ENCODE peak calls at places on chromosome 20, in ten cellular contexts. One of them, this sample, is unnamed.

GRCh38 chr20:62651285-62652021 is 9.2 kb downstream of the SLCO4A1 start:
- DNase-seq in H9: no peak
- DNase-seq in CD14-positive monocyte: peak; percentile 67
- DNase-seq in gastrocnemius medialis: no peak
- DNase-seq in right atrium auricular region: no peak
- DNase-seq in epithelial cell of esophagus: peak; percentile 9
- DNase-seq in GM23338: peak; percentile 39
- DNase-seq in fibroblast of the aortic adventitia: no peak
- DNase-seq in pancreas: no peak
- DNase-seq in SK-N-SH: peak; percentile 92
- DNase-seq in this sample: peak; percentile 36

GRCh38 chr20:18388860-18389259 is 78.0 kb downstream of the DZANK1 start:
- DNase-seq in H9: no peak
- DNase-seq in SK-N-SH: no peak
- DNase-seq in CD14-positive monocyte: no peak
- DNase-seq in epithelial cell of esophagus: peak; percentile 43
- DNase-seq in pancreas: no peak
- DNase-seq in gastrocnemius medialis: no peak
- DNase-seq in fibroblast of the aortic adventitia: peak; percentile 50
- DNase-seq in GM23338: no peak
- DNase-seq in right atrium auricular region: no peak
- DNase-seq in this sample: peak; percentile 69

GRCh38 chr20:59939879-59940128 is 301 bp downstream of the PPP1R3D start:
- DNase-seq in right atrium auricular region: no peak
- DNase-seq in H9: no peak
- DNase-seq in CD14-positive monocyte: no peak
- DNase-seq in SK-N-SH: peak; percentile 67
- DNase-seq in epithelial cell of esophagus: no peak
- DNase-seq in pancreas: no peak
- DNase-seq in gastrocnemius medialis: no peak
- DNase-seq in GM23338: no peak
- DNase-seq in fibroblast of the aortic adventitia: no peak
- DNase-seq in this sample: no peak

GRCh38 chr20:49668181-49668877 is 45.3 kb downstream of the B4GALT5 start:
- DNase-seq in GM23338: no peak
- DNase-seq in pancreas: no peak
- DNase-seq in SK-N-SH: no peak
- DNase-seq in gastrocnemius medialis: no peak
- DNase-seq in right atrium auricular region: no peak
- DNase-seq in epithelial cell of esophagus: no peak
- DNase-seq in CD14-positive monocyte: peak; percentile 76
- DNase-seq in H9: no peak
- DNase-seq in fibroblast of the aortic adventitia: no peak
- DNase-seq in this sample: no peak

GRCh38 chr20:57117296-57117695 is 149.1 kb downstream of the BMP7 start:
- DNase-seq in SK-N-SH: no peak
- DNase-seq in CD14-positive monocyte: no peak
- DNase-seq in epithelial cell of esophagus: no peak
- DNase-seq in fibroblast of the aortic adventitia: no peak
- DNase-seq in pancreas: no peak
- DNase-seq in gastrocnemius medialis: no peak
- DNase-seq in GM23338: peak; percentile 25
- DNase-seq in H9: peak; percentile 83
- DNase-seq in right atrium auricular region: no peak
- DNase-seq in this sample: no peak

GRCh38 chr20:25195962-25196700 is 619 bp downstream of the ENTPD6 start:
- DNase-seq in GM23338: peak; percentile 68
- DNase-seq in epithelial cell of esophagus: peak; percentile 67
- DNase-seq in H9: peak; percentile 52
- DNase-seq in pancreas: peak; percentile 57
- DNase-seq in CD14-positive monocyte: no peak
- DNase-seq in gastrocnemius medialis: no peak
- DNase-seq in SK-N-SH: no peak
- DNase-seq in right atrium auricular region: no peak
- DNase-seq in fibroblast of the aortic adventitia: no peak
- DNase-seq in this sample: peak; percentile 35

GRCh38 chr20:38680492-38681118 is 43.7 kb upstream of the SLC32A1 start:
- DNase-seq in pancreas: no peak
- DNase-seq in epithelial cell of esophagus: peak; percentile 55
- DNase-seq in SK-N-SH: no peak
- DNase-seq in H9: peak; percentile 74
- DNase-seq in right atrium auricular region: no peak
- DNase-seq in gastrocnemius medialis: no peak
- DNase-seq in GM23338: peak; percentile 78
- DNase-seq in fibroblast of the aortic adventitia: peak; percentile 39
- DNase-seq in CD14-positive monocyte: no peak
- DNase-seq in this sample: peak; percentile 65

GRCh38 chr20:57330998-57331397 is 1.4 kb downstream of the SPO11 start:
- DNase-seq in epithelial cell of esophagus: no peak
- DNase-seq in pancreas: no peak
- DNase-seq in fibroblast of the aortic adventitia: peak; percentile 8
- DNase-seq in right atrium auricular region: no peak
- DNase-seq in CD14-positive monocyte: no peak
- DNase-seq in H9: no peak
- DNase-seq in GM23338: no peak
- DNase-seq in gastrocnemius medialis: no peak
- DNase-seq in SK-N-SH: no peak
- DNase-seq in this sample: no peak

GRCh38 chr20:49669601-49670189 is 44.0 kb downstream of the B4GALT5 start:
- DNase-seq in GM23338: no peak
- DNase-seq in SK-N-SH: no peak
- DNase-seq in fibroblast of the aortic adventitia: peak; percentile 50
- DNase-seq in epithelial cell of esophagus: no peak
- DNase-seq in CD14-positive monocyte: no peak
- DNase-seq in H9: no peak
- DNase-seq in pancreas: no peak
- DNase-seq in right atrium auricular region: no peak
- DNase-seq in gastrocnemius medialis: no peak
- DNase-seq in this sample: no peak

GRCh38 chr20:51456511-51457280 is 85.8 kb downstream of the NFATC2 start:
- DNase-seq in gastrocnemius medialis: peak; percentile 87
- DNase-seq in fibroblast of the aortic adventitia: peak; percentile 98
- DNase-seq in right atrium auricular region: peak; percentile 95
- DNase-seq in H9: peak; percentile 54
- DNase-seq in epithelial cell of esophagus: peak; percentile 97
- DNase-seq in SK-N-SH: peak; percentile 89
- DNase-seq in pancreas: peak; percentile 98
- DNase-seq in CD14-positive monocyte: no peak
- DNase-seq in GM23338: peak; percentile 35
- DNase-seq in this sample: peak; percentile 98

GRCh38 chr20:21701171-21701876 is 4.1 kb upstream of the PAX1 start:
- DNase-seq in fibroblast of the aortic adventitia: no peak
- DNase-seq in right atrium auricular region: no peak
- DNase-seq in H9: peak; percentile 73
- DNase-seq in CD14-positive monocyte: no peak
- DNase-seq in GM23338: peak; percentile 85
- DNase-seq in SK-N-SH: no peak
- DNase-seq in pancreas: no peak
- DNase-seq in gastrocnemius medialis: no peak
- DNase-seq in epithelial cell of esophagus: no peak
- DNase-seq in this sample: no peak

GRCh38 chr20:22312744-22313346 is 271.5 kb downstream of the FOXA2 start:
- DNase-seq in epithelial cell of esophagus: peak; percentile 68
- DNase-seq in fibroblast of the aortic adventitia: peak; percentile 61
- DNase-seq in right atrium auricular region: no peak
- DNase-seq in GM23338: peak; percentile 75
- DNase-seq in pancreas: peak; percentile 43
- DNase-seq in CD14-positive monocyte: no peak
- DNase-seq in gastrocnemius medialis: no peak
- DNase-seq in H9: no peak
- DNase-seq in SK-N-SH: peak; percentile 16
- DNase-seq in this sample: peak; percentile 49

GRCh38 chr20:33024609-33025317 is 6.7 kb upstream of the BPIFB6 start:
- DNase-seq in CD14-positive monocyte: no peak
- DNase-seq in GM23338: no peak
- DNase-seq in epithelial cell of esophagus: no peak
- DNase-seq in fibroblast of the aortic adventitia: no peak
- DNase-seq in right atrium auricular region: no peak
- DNase-seq in pancreas: no peak
- DNase-seq in H9: no peak
- DNase-seq in gastrocnemius medialis: no peak
- DNase-seq in SK-N-SH: no peak
- DNase-seq in this sample: no peak

GRCh38 chr20:6919792-6920468 is 152.4 kb downstream of the BMP2 start:
- DNase-seq in CD14-positive monocyte: no peak
- DNase-seq in H9: no peak
- DNase-seq in right atrium auricular region: no peak
- DNase-seq in pancreas: no peak
- DNase-seq in epithelial cell of esophagus: no peak
- DNase-seq in GM23338: no peak
- DNase-seq in gastrocnemius medialis: peak; percentile 2
- DNase-seq in SK-N-SH: no peak
- DNase-seq in fibroblast of the aortic adventitia: no peak
- DNase-seq in this sample: no peak

GRCh38 chr20:42985628-42986027 is 204.1 kb downstream of the PTPRT start:
- DNase-seq in pancreas: no peak
- DNase-seq in SK-N-SH: no peak
- DNase-seq in epithelial cell of esophagus: no peak
- DNase-seq in CD14-positive monocyte: no peak
- DNase-seq in H9: no peak
- DNase-seq in fibroblast of the aortic adventitia: no peak
- DNase-seq in GM23338: no peak
- DNase-seq in gastrocnemius medialis: no peak
- DNase-seq in right atrium auricular region: no peak
- DNase-seq in this sample: no peak
- TF ChIP-seq CTCF in pancreas: no peak
- TF ChIP-seq CTCF in SK-N-SH: no peak
- TF ChIP-seq CTCF in epithelial cell of esophagus: no peak
- TF ChIP-seq CTCF in CD14-positive monocyte: no peak
- TF ChIP-seq CTCF in H9: peak; percentile 63
- TF ChIP-seq CTCF in fibroblast of the aortic adventitia: no peak
- TF ChIP-seq CTCF in GM23338: no peak
- TF ChIP-seq CTCF in gastrocnemius medialis: no peak
- TF ChIP-seq CTCF in right atrium auricular region: no peak
- TF ChIP-seq CTCF in this sample: no peak

DNA sequence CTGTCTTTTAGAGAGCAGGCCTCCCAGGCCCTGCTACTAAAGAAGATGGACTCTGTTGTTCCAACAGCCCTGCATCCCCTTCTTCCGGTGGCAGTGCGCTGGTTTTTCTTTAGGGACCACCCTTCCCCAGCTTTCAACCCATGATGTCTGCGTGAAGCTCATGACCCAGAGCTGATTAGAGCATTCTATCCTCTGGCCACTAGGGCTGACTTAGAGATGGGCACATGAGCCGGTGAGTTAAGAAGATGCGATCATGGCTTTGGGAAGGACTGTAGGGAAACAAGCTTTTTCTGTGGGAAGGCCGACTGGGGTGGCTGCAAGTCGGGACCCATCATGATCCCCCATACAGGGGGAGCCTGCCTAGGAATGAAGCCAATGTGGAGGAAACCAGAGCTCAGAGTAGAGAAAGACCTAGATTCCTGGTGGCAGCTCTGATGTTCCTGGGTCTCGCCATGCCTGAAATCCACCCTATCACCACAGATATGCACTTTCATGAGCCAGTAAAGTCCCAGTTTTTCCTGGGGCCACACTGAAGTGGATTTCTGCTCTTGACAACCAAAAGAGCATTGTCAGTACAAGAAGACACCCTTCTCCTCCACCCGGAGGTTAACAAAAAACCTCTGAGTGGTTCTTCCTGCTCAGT is 29.1 kb upstream of the STX16 start:
- DNase-seq in CD14-positive monocyte: no peak
- DNase-seq in GM23338: peak; percentile 48
- DNase-seq in SK-N-SH: no peak
- DNase-seq in fibroblast of the aortic adventitia: no peak
- DNase-seq in gastrocnemius medialis: no peak
- DNase-seq in right atrium auricular region: no peak
- DNase-seq in H9: no peak
- DNase-seq in epithelial cell of esophagus: no peak
- DNase-seq in pancreas: no peak
- DNase-seq in this sample: no peak
- TF ChIP-seq CTCF in CD14-positive monocyte: no peak
- TF ChIP-seq CTCF in GM23338: peak; percentile 12
- TF ChIP-seq CTCF in SK-N-SH: peak; percentile 28
- TF ChIP-seq CTCF in fibroblast of the aortic adventitia: peak; percentile 30
- TF ChIP-seq CTCF in gastrocnemius medialis: no peak
- TF ChIP-seq CTCF in right atrium auricular region: no peak
- TF ChIP-seq CTCF in H9: peak; percentile 41
- TF ChIP-seq CTCF in epithelial cell of esophagus: no peak
- TF ChIP-seq CTCF in pancreas: no peak
- TF ChIP-seq CTCF in this sample: no peak

DNA sequence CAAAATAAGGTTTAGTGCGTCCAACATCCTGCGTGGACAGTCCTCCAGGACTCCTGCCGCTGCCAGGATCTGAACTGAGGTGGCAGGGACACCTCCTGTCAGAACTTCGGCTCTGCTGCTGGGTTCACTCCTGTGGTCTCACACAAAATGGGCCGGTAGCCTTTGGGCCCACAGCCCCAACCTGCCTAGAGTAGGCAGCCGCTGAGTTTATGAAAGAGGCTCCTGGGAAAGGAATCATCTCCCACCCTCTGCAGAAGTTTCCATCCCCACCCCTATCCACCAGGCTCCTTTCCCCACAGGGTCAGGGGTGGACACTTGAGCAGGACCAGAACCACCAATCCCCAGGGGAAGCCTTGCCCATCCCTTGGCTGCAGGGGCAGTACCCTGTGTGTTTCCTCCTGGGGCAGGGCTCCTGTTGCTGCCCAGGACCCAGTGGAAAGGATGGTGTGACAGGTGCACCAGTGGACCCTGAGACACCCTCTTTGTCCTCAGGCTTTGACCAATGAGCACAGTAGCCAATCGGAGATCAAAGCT is 2.1 kb upstream of the ABHD16B start:
- DNase-seq in right atrium auricular region: no peak
- DNase-seq in fibroblast of the aortic adventitia: no peak
- DNase-seq in gastrocnemius medialis: no peak
- DNase-seq in SK-N-SH: no peak
- DNase-seq in pancreas: no peak
- DNase-seq in CD14-positive monocyte: no peak
- DNase-seq in epithelial cell of esophagus: no peak
- DNase-seq in H9: no peak
- DNase-seq in GM23338: no peak
- DNase-seq in this sample: no peak
- TF ChIP-seq CTCF in right atrium auricular region: no peak
- TF ChIP-seq CTCF in fibroblast of the aortic adventitia: no peak
- TF ChIP-seq CTCF in gastrocnemius medialis: no peak
- TF ChIP-seq CTCF in SK-N-SH: no peak
- TF ChIP-seq CTCF in pancreas: no peak
- TF ChIP-seq CTCF in CD14-positive monocyte: no peak
- TF ChIP-seq CTCF in epithelial cell of esophagus: no peak
- TF ChIP-seq CTCF in H9: no peak
- TF ChIP-seq CTCF in GM23338: no peak
- TF ChIP-seq CTCF in this sample: no peak

DNA sequence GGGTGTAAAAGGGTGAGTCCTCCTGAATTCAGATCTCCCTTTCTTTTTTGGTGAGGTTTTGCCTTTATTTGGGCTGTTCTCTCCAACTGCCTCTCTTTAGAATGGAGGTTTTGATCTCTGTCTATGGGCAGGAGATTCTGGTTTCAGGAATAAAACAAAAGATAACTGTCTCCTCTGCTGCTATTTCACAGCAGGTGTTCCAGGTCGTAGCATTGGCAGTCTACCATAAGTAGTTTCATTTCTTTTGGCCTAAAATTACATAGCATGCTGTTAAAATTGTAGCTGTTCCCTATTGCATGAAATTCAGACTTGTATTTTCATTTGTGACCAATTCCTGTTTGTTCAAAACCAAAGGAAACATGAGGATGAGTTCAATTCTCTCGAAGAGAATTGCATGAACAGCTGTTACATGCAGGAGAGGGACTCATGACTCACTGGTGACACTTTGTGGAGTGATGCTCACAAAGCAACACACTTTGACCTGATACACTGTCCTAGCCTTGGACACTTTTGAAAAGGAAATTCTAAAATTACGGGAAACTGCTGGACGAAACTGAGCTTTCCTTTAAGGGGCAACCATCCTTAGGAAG is 76.8 kb upstream of the SIRPG start:
- DNase-seq in SK-N-SH: no peak
- DNase-seq in CD14-positive monocyte: no peak
- DNase-seq in pancreas: no peak
- DNase-seq in GM23338: no peak
- DNase-seq in right atrium auricular region: no peak
- DNase-seq in fibroblast of the aortic adventitia: peak; percentile 17
- DNase-seq in H9: no peak
- DNase-seq in gastrocnemius medialis: no peak
- DNase-seq in epithelial cell of esophagus: peak; percentile 44
- DNase-seq in this sample: no peak
- TF ChIP-seq CTCF in SK-N-SH: peak; percentile 34
- TF ChIP-seq CTCF in CD14-positive monocyte: peak; percentile 43
- TF ChIP-seq CTCF in pancreas: no peak
- TF ChIP-seq CTCF in GM23338: peak; percentile 30
- TF ChIP-seq CTCF in right atrium auricular region: no peak
- TF ChIP-seq CTCF in fibroblast of the aortic adventitia: no peak
- TF ChIP-seq CTCF in H9: no peak
- TF ChIP-seq CTCF in gastrocnemius medialis: no peak
- TF ChIP-seq CTCF in epithelial cell of esophagus: peak; percentile 26
- TF ChIP-seq CTCF in this sample: no peak

This sample was measured in RWPE1.